ENCODE peak calls at places on chromosomes 5 and 9, in five cellular contexts. One of them, this sample, is unnamed.

GRCh38 chr5:78778538-78778937 is 130.0 kb upstream of the LHFPL2 start:
- DNase-seq in CD4-positive, CD25-positive, alpha-beta regulatory T cell: no peak
- DNase-seq in nucleus accumbens: no peak
- DNase-seq in NCI-H1105: no peak
- DNase-seq in NCI-H2081 treated with DMSO at 0.1 percent for 48 hours: no peak
- DNase-seq in this sample: no peak

GRCh38 chr5:90000351-90000750 is 409.2 kb downstream of the CETN3 start:
- DNase-seq in CD4-positive, CD25-positive, alpha-beta regulatory T cell: no peak
- DNase-seq in nucleus accumbens: no peak
- DNase-seq in NCI-H1105: no peak
- DNase-seq in NCI-H2081 treated with DMSO at 0.1 percent for 48 hours: no peak
- DNase-seq in this sample: no peak

GRCh38 chr9:35518981-35519679 is 29.2 kb downstream of the RUSC2 start:
- DNase-seq in CD4-positive, CD25-positive, alpha-beta regulatory T cell: no peak
- DNase-seq in nucleus accumbens: no peak
- DNase-seq in NCI-H1105: no peak
- DNase-seq in NCI-H2081 treated with DMSO at 0.1 percent for 48 hours: no peak
- DNase-seq in this sample: peak

GRCh38 chr5:135027699-135028615 is 6.1 kb downstream of the PITX1 start:
- DNase-seq in CD4-positive, CD25-positive, alpha-beta regulatory T cell: no peak
- DNase-seq in nucleus accumbens: no peak
- DNase-seq in NCI-H1105: no peak
- DNase-seq in NCI-H2081 treated with DMSO at 0.1 percent for 48 hours: no peak
- DNase-seq in this sample: peak

GRCh38 chr9:111107141-111107540 is 68.9 kb upstream of the LPAR1 start:
- DNase-seq in CD4-positive, CD25-positive, alpha-beta regulatory T cell: no peak
- DNase-seq in nucleus accumbens: no peak
- DNase-seq in NCI-H1105: no peak
- DNase-seq in NCI-H2081 treated with DMSO at 0.1 percent for 48 hours: no peak
- DNase-seq in this sample: no peak

GRCh38 chr9:110875275-110875674 is 163.0 kb downstream of the LPAR1 start:
- DNase-seq in CD4-positive, CD25-positive, alpha-beta regulatory T cell: no peak
- DNase-seq in nucleus accumbens: no peak
- DNase-seq in NCI-H1105: no peak
- DNase-seq in NCI-H2081 treated with DMSO at 0.1 percent for 48 hours: no peak
- DNase-seq in this sample: no peak

GRCh38 chr5:42756630-42757601 is at the start of gene CCDC152:
- DNase-seq in CD4-positive, CD25-positive, alpha-beta regulatory T cell: peak
- DNase-seq in nucleus accumbens: no peak
- DNase-seq in NCI-H1105: no peak
- DNase-seq in NCI-H2081 treated with DMSO at 0.1 percent for 48 hours: no peak
- DNase-seq in this sample: peak

GRCh38 chr5:25128606-25129005 is 483.8 kb upstream of the CDH10 start:
- DNase-seq in CD4-positive, CD25-positive, alpha-beta regulatory T cell: no peak
- DNase-seq in nucleus accumbens: no peak
- DNase-seq in NCI-H1105: no peak
- DNase-seq in NCI-H2081 treated with DMSO at 0.1 percent for 48 hours: no peak
- DNase-seq in this sample: no peak

GRCh38 chr5:130198927-130199326 is 294.7 kb downstream of the CHSY3 start:
- DNase-seq in CD4-positive, CD25-positive, alpha-beta regulatory T cell: no peak
- DNase-seq in nucleus accumbens: no peak
- DNase-seq in NCI-H1105: no peak
- DNase-seq in NCI-H2081 treated with DMSO at 0.1 percent for 48 hours: no peak
- DNase-seq in this sample: peak

GRCh38 chr9:33186457-33187168 is 19.5 kb upstream of the B4GALT1 start:
- DNase-seq in CD4-positive, CD25-positive, alpha-beta regulatory T cell: no peak
- DNase-seq in nucleus accumbens: no peak
- DNase-seq in NCI-H1105: no peak
- DNase-seq in NCI-H2081 treated with DMSO at 0.1 percent for 48 hours: no peak
- DNase-seq in this sample: peak

GRCh38 chr9:26947736-26948135 is 694 bp upstream of the PLAA start:
- DNase-seq in CD4-positive, CD25-positive, alpha-beta regulatory T cell: no peak
- DNase-seq in nucleus accumbens: no peak
- DNase-seq in NCI-H1105: no peak
- DNase-seq in NCI-H2081 treated with DMSO at 0.1 percent for 48 hours: no peak
- DNase-seq in this sample: no peak

GRCh38 chr5:103891151-103891550 is 328.6 kb upstream of the NUDT12 start:
- DNase-seq in CD4-positive, CD25-positive, alpha-beta regulatory T cell: no peak
- DNase-seq in nucleus accumbens: no peak
- DNase-seq in NCI-H1105: no peak
- DNase-seq in NCI-H2081 treated with DMSO at 0.1 percent for 48 hours: no peak
- DNase-seq in this sample: no peak

GRCh38 chr5:151233576-151234202 is 9.8 kb upstream of the CCDC69 start:
- DNase-seq in CD4-positive, CD25-positive, alpha-beta regulatory T cell: no peak
- DNase-seq in nucleus accumbens: no peak
- DNase-seq in NCI-H1105: no peak
- DNase-seq in NCI-H2081 treated with DMSO at 0.1 percent for 48 hours: no peak
- DNase-seq in this sample: no peak

GRCh38 chr9:121718501-121718900 is 67.1 kb downstream of the DAB2IP start:
- DNase-seq in CD4-positive, CD25-positive, alpha-beta regulatory T cell: no peak
- DNase-seq in nucleus accumbens: no peak
- DNase-seq in NCI-H1105: no peak
- DNase-seq in NCI-H2081 treated with DMSO at 0.1 percent for 48 hours: no peak
- DNase-seq in this sample: no peak

GRCh38 chr5:126448720-126449119 is 25.5 kb downstream of the GRAMD2B start:
- DNase-seq in CD4-positive, CD25-positive, alpha-beta regulatory T cell: no peak
- DNase-seq in nucleus accumbens: no peak
- DNase-seq in NCI-H1105: no peak
- DNase-seq in NCI-H2081 treated with DMSO at 0.1 percent for 48 hours: no peak
- DNase-seq in this sample: no peak

GRCh38 chr5:126920291-126920690 is 110.1 kb downstream of the MARCHF3 start:
- DNase-seq in CD4-positive, CD25-positive, alpha-beta regulatory T cell: no peak
- DNase-seq in nucleus accumbens: no peak
- DNase-seq in NCI-H1105: no peak
- DNase-seq in NCI-H2081 treated with DMSO at 0.1 percent for 48 hours: no peak
- DNase-seq in this sample: peak

GRCh38 chr9:17793713-17794622 is 215.1 kb downstream of the SH3GL2 start:
- DNase-seq in CD4-positive, CD25-positive, alpha-beta regulatory T cell: no peak
- DNase-seq in nucleus accumbens: no peak
- DNase-seq in NCI-H1105: no peak
- DNase-seq in NCI-H2081 treated with DMSO at 0.1 percent for 48 hours: no peak
- DNase-seq in this sample: peak

GRCh38 chr9:115359011-115359780 is 241.2 kb upstream of the TNC start:
- DNase-seq in CD4-positive, CD25-positive, alpha-beta regulatory T cell: no peak
- DNase-seq in nucleus accumbens: no peak
- DNase-seq in NCI-H1105: no peak
- DNase-seq in NCI-H2081 treated with DMSO at 0.1 percent for 48 hours: no peak
- DNase-seq in this sample: no peak

GRCh38 chr5:37738057-37738691 is 101.7 kb downstream of the GDNF start:
- DNase-seq in CD4-positive, CD25-positive, alpha-beta regulatory T cell: no peak
- DNase-seq in nucleus accumbens: no peak
- DNase-seq in NCI-H1105: peak
- DNase-seq in NCI-H2081 treated with DMSO at 0.1 percent for 48 hours: no peak
- DNase-seq in this sample: peak

GRCh38 chr9:33012328-33013068 is 11.1 kb upstream of the APTX start:
- DNase-seq in CD4-positive, CD25-positive, alpha-beta regulatory T cell: no peak
- DNase-seq in nucleus accumbens: no peak
- DNase-seq in NCI-H1105: no peak
- DNase-seq in NCI-H2081 treated with DMSO at 0.1 percent for 48 hours: no peak
- DNase-seq in this sample: no peak

GRCh38 chr5:170885779-170886178 is 24.0 kb downstream of the RANBP17 start:
- DNase-seq in CD4-positive, CD25-positive, alpha-beta regulatory T cell: no peak
- DNase-seq in nucleus accumbens: no peak
- DNase-seq in NCI-H1105: no peak
- DNase-seq in NCI-H2081 treated with DMSO at 0.1 percent for 48 hours: no peak
- DNase-seq in this sample: no peak

GRCh38 chr9:125550633-125551032 is 156.4 kb downstream of the MAPKAP1 start:
- DNase-seq in CD4-positive, CD25-positive, alpha-beta regulatory T cell: no peak
- DNase-seq in nucleus accumbens: no peak
- DNase-seq in NCI-H1105: no peak
- DNase-seq in NCI-H2081 treated with DMSO at 0.1 percent for 48 hours: no peak
- DNase-seq in this sample: no peak

GRCh38 chr5:145811834-145812625 is 23.1 kb downstream of the PRELID2 start:
- DNase-seq in CD4-positive, CD25-positive, alpha-beta regulatory T cell: no peak
- DNase-seq in nucleus accumbens: no peak
- DNase-seq in NCI-H1105: no peak
- DNase-seq in NCI-H2081 treated with DMSO at 0.1 percent for 48 hours: no peak
- DNase-seq in this sample: peak

GRCh38 chr5:25334288-25334790 is 689.6 kb upstream of the CDH10 start:
- DNase-seq in CD4-positive, CD25-positive, alpha-beta regulatory T cell: no peak
- DNase-seq in nucleus accumbens: no peak
- DNase-seq in NCI-H1105: no peak
- DNase-seq in NCI-H2081 treated with DMSO at 0.1 percent for 48 hours: no peak
- DNase-seq in this sample: no peak

GRCh38 chr5:77172713-77173328 is 37.7 kb upstream of the PDE8B start:
- DNase-seq in CD4-positive, CD25-positive, alpha-beta regulatory T cell: no peak
- DNase-seq in nucleus accumbens: no peak
- DNase-seq in NCI-H1105: no peak
- DNase-seq in NCI-H2081 treated with DMSO at 0.1 percent for 48 hours: no peak
- DNase-seq in this sample: peak

GRCh38 chr9:105244274-105244995 is at the start of gene SLC44A1:
- DNase-seq in CD4-positive, CD25-positive, alpha-beta regulatory T cell: peak
- DNase-seq in nucleus accumbens: peak
- DNase-seq in NCI-H1105: peak
- DNase-seq in NCI-H2081 treated with DMSO at 0.1 percent for 48 hours: peak
- DNase-seq in this sample: peak

GRCh38 chr5:64853777-64854176 is 85.0 kb downstream of the CWC27 start:
- DNase-seq in CD4-positive, CD25-positive, alpha-beta regulatory T cell: no peak
- DNase-seq in nucleus accumbens: no peak
- DNase-seq in NCI-H1105: no peak
- DNase-seq in NCI-H2081 treated with DMSO at 0.1 percent for 48 hours: no peak
- DNase-seq in this sample: no peak

GRCh38 chr9:26637101-26637500 is 255.5 kb downstream of the CAAP1 start:
- DNase-seq in CD4-positive, CD25-positive, alpha-beta regulatory T cell: no peak
- DNase-seq in nucleus accumbens: no peak
- DNase-seq in NCI-H1105: no peak
- DNase-seq in NCI-H2081 treated with DMSO at 0.1 percent for 48 hours: no peak
- DNase-seq in this sample: no peak

GRCh38 chr9:83456226-83456625 is 82.0 kb downstream of the FRMD3 start:
- DNase-seq in CD4-positive, CD25-positive, alpha-beta regulatory T cell: no peak
- DNase-seq in nucleus accumbens: no peak
- DNase-seq in NCI-H1105: no peak
- DNase-seq in NCI-H2081 treated with DMSO at 0.1 percent for 48 hours: no peak
- DNase-seq in this sample: no peak

GRCh38 chr5:112253478-112254250 is 165.4 kb downstream of the EPB41L4A start:
- DNase-seq in CD4-positive, CD25-positive, alpha-beta regulatory T cell: no peak
- DNase-seq in nucleus accumbens: no peak
- DNase-seq in NCI-H1105: no peak
- DNase-seq in NCI-H2081 treated with DMSO at 0.1 percent for 48 hours: no peak
- DNase-seq in this sample: peak

GRCh38 chr5:151345808-151346478 is 1.4 kb downstream of the SLC36A2 start:
- DNase-seq in CD4-positive, CD25-positive, alpha-beta regulatory T cell: no peak
- DNase-seq in nucleus accumbens: no peak
- DNase-seq in NCI-H1105: no peak
- DNase-seq in NCI-H2081 treated with DMSO at 0.1 percent for 48 hours: no peak
- DNase-seq in this sample: peak

This sample was measured in iris pigment epithelial cell.